ENCODE peak calls at places on chromosomes 4 and X, in five cellular contexts. I is CD8-positive, alpha-beta T cell; L is GM04504; F is NCI-H2171 treated with DMSO at 0.1 percent for 48 hours; U is A172. T is an unnamed sample.
A peak's percentile ranks its signal among the peaks of the same experiment; 100 is the strongest.

GRCh38 chrX:136608295-136608933 is 39.5 kb upstream of the CD40LG start:
- DNase-seq in I (peak; percentile 20), U (no peak), L (no peak), F (no peak), T (no peak)

GRCh38 chr4:39521253-39521908 is 5.9 kb downstream of the UGDH start:
- DNase-seq in F (no peak), I (no peak), U (no peak), L (no peak), T (peak; percentile 38)

GRCh38 chr4:165461176-165461835 is 82.5 kb downstream of the CPE start:
- DNase-seq in F (no peak), U (no peak), I (no peak), L (peak; percentile 27), T (peak; percentile 39)

GRCh38 chrX:39813631-39814246 is 284.0 kb downstream of the BCOR start:
- DNase-seq in L (peak; percentile 52), F (peak; percentile 90), I (no peak), U (peak; percentile 27), T (peak; percentile 30)

GRCh38 chr4:119266153-119266552 is 53.6 kb downstream of the USP53 start:
- DNase-seq in U (no peak), F (no peak), L (no peak), I (no peak), T (no peak)

GRCh38 chrX:13821740-13822139 is 4.8 kb upstream of the GPM6B start:
- DNase-seq in I (no peak), L (no peak), U (no peak), F (no peak), T (no peak)

GRCh38 chr4:78121338-78121904 is 64.3 kb downstream of the FRAS1 start:
- DNase-seq in F (no peak), L (no peak), U (no peak), I (no peak), T (no peak)

GRCh38 chrX:108397627-108398392 is 40.4 kb downstream of the COL4A6 start:
- DNase-seq in U (peak; percentile 22), L (no peak), I (no peak), F (no peak), T (no peak)

GRCh38 chrX:120840826-120841225 is 34.8 kb downstream of the CT47B1 start:
- DNase-seq in L (peak; percentile 26), I (no peak), F (no peak), U (no peak), T (no peak)

GRCh38 chr4:98603683-98604573 is 54.5 kb downstream of the TSPAN5 start:
- DNase-seq in I (no peak), L (no peak), U (no peak), F (no peak), T (no peak)

GRCh38 chr4:48346594-48346993 is 5.3 kb downstream of the SLAIN2 start:
- DNase-seq in I (no peak), L (no peak), U (no peak), F (no peak), T (no peak)

GRCh38 chr4:126915999-126916625 is 716.6 kb upstream of the INTU start:
- DNase-seq in U (no peak), I (no peak), L (no peak), F (peak; percentile 16), T (no peak)

T was measured in AG09319.